ENCODE peak calls at places on chromosomes 12 and 14, in five cellular contexts. One of them, this sample, is unnamed. For H3K27me3, the result is how much of the 10 kb centered on the place peaks cover.

GRCh38 chr14:50363734-50364113 is 33.0 kb downstream of the CDKL1 start:
- DNase-seq in AG04450: no peak
- DNase-seq in CD8-positive, alpha-beta T cell: peak
- DNase-seq in heart right ventricle: no peak
- DNase-seq in testis: no peak
- DNase-seq in this sample: peak

GRCh38 chr12:79021021-79021420 is 156.4 kb downstream of the SYT1 start:
- DNase-seq in CD8-positive, alpha-beta T cell: no peak
- DNase-seq in testis: no peak
- DNase-seq in heart right ventricle: no peak
- DNase-seq in AG04450: no peak
- DNase-seq in this sample: no peak

GRCh38 chr12:69385038-69385437 is 25.5 kb downstream of the YEATS4 start:
- DNase-seq in heart right ventricle: no peak
- DNase-seq in AG04450: no peak
- DNase-seq in CD8-positive, alpha-beta T cell: no peak
- DNase-seq in testis: no peak
- DNase-seq in this sample: no peak

GRCh38 chr14:81385824-81386223 is 14.3 kb downstream of the STON2 start:
- DNase-seq in CD8-positive, alpha-beta T cell: no peak
- DNase-seq in AG04450: no peak
- DNase-seq in testis: no peak
- DNase-seq in heart right ventricle: no peak
- DNase-seq in this sample: no peak

GRCh38 chr14:91893659-91894058 is 26.3 kb upstream of the TC2N start:
- DNase-seq in heart right ventricle: no peak
- DNase-seq in CD8-positive, alpha-beta T cell: no peak
- DNase-seq in testis: no peak
- DNase-seq in AG04450: no peak
- DNase-seq in this sample: no peak

GRCh38 chr14:85301506-85301905 is 228.4 kb upstream of the FLRT2 start:
- DNase-seq in heart right ventricle: no peak
- DNase-seq in AG04450: no peak
- DNase-seq in CD8-positive, alpha-beta T cell: no peak
- DNase-seq in testis: no peak
- DNase-seq in this sample: no peak

GRCh38 chr14:92481811-92482559 is 31.6 kb upstream of the RIN3 start:
- DNase-seq in CD8-positive, alpha-beta T cell: no peak
- DNase-seq in heart right ventricle: no peak
- DNase-seq in AG04450: no peak
- DNase-seq in testis: peak
- DNase-seq in this sample: no peak

GRCh38 chr12:67647547-67648305 is 819 bp upstream of the DYRK2 start:
- DNase-seq in heart right ventricle: peak
- DNase-seq in testis: peak
- DNase-seq in CD8-positive, alpha-beta T cell: no peak
- DNase-seq in AG04450: peak
- DNase-seq in this sample: peak

GRCh38 chr12:148676-149416 is 65.1 kb downstream of the SLC6A12 start:
- DNase-seq in heart right ventricle: no peak
- DNase-seq in testis: no peak
- DNase-seq in AG04450: no peak
- DNase-seq in CD8-positive, alpha-beta T cell: no peak
- DNase-seq in this sample: no peak

GRCh38 chr12:23684121-23684520 is 265.3 kb downstream of the SOX5 start:
- DNase-seq in testis: no peak
- DNase-seq in AG04450: no peak
- DNase-seq in CD8-positive, alpha-beta T cell: no peak
- DNase-seq in heart right ventricle: no peak
- DNase-seq in this sample: no peak

GRCh38 chr14:29265852-29266251 is 499.3 kb downstream of the FOXG1 start:
- DNase-seq in AG04450: no peak
- DNase-seq in CD8-positive, alpha-beta T cell: no peak
- DNase-seq in testis: no peak
- DNase-seq in heart right ventricle: no peak
- DNase-seq in this sample: no peak

GRCh38 chr12:125157177-125157576 is 91.9 kb downstream of the AACS start:
- DNase-seq in heart right ventricle: no peak
- DNase-seq in testis: no peak
- DNase-seq in AG04450: no peak
- DNase-seq in CD8-positive, alpha-beta T cell: no peak
- DNase-seq in this sample: no peak

GRCh38 chr14:66005899-66006434 is 480.2 kb upstream of the CCDC196 start:
- DNase-seq in AG04450: no peak
- DNase-seq in heart right ventricle: no peak
- DNase-seq in testis: no peak
- DNase-seq in CD8-positive, alpha-beta T cell: no peak
- DNase-seq in this sample: no peak

GRCh38 chr14:30994681-30995620 is 30.5 kb upstream of the AP4S1 start:
- DNase-seq in AG04450: no peak
- DNase-seq in CD8-positive, alpha-beta T cell: no peak
- DNase-seq in testis: no peak
- DNase-seq in heart right ventricle: no peak
- DNase-seq in this sample: no peak

GRCh38 chr12:56836317-56836716 is 73.2 kb downstream of the HSD17B6 start:
- DNase-seq in heart right ventricle: no peak
- DNase-seq in CD8-positive, alpha-beta T cell: no peak
- DNase-seq in AG04450: no peak
- DNase-seq in testis: no peak
- DNase-seq in this sample: no peak

GRCh38 chr12:104479141-104479662 is 22.5 kb downstream of the CHST11 start:
- DNase-seq in testis: no peak
- DNase-seq in AG04450: no peak
- DNase-seq in CD8-positive, alpha-beta T cell: no peak
- DNase-seq in heart right ventricle: no peak
- DNase-seq in this sample: no peak

GRCh38 chr14:90757452-90757851 is 58.8 kb downstream of the TTC7B start:
- DNase-seq in testis: no peak
- DNase-seq in CD8-positive, alpha-beta T cell: no peak
- DNase-seq in AG04450: no peak
- DNase-seq in heart right ventricle: no peak
- DNase-seq in this sample: no peak

GRCh38 chr12:89181271-89181920 is 170.9 kb downstream of the DUSP6 start:
- DNase-seq in CD8-positive, alpha-beta T cell: no peak
- DNase-seq in testis: no peak
- DNase-seq in heart right ventricle: no peak
- DNase-seq in AG04450: peak
- DNase-seq in this sample: no peak

GRCh38 chr12:34398706-34399630 is 376.7 kb downstream of the ALG10 start:
- DNase-seq in testis: peak
- DNase-seq in CD8-positive, alpha-beta T cell: peak
- DNase-seq in heart right ventricle: peak
- DNase-seq in AG04450: no peak
- DNase-seq in this sample: no peak

GRCh38 chr12:22271036-22271435 is 63.5 kb downstream of the ST8SIA1 start:
- DNase-seq in AG04450: peak
- DNase-seq in CD8-positive, alpha-beta T cell: no peak
- DNase-seq in testis: no peak
- DNase-seq in heart right ventricle: no peak
- DNase-seq in this sample: no peak

GRCh38 chr12:57893460-57894353 is 47.2 kb upstream of the CTDSP2 start:
- DNase-seq in heart right ventricle: peak
- DNase-seq in CD8-positive, alpha-beta T cell: no peak
- DNase-seq in testis: peak
- DNase-seq in AG04450: peak
- DNase-seq in this sample: no peak

GRCh38 chr12:121911824-121912585 is 6.4 kb upstream of the CFAP251 start:
- DNase-seq in AG04450: no peak
- DNase-seq in heart right ventricle: no peak
- DNase-seq in testis: no peak
- DNase-seq in CD8-positive, alpha-beta T cell: no peak
- DNase-seq in this sample: no peak

GRCh38 chr12:64780531-64781373 is 21.5 kb upstream of the GNS start:
- DNase-seq in AG04450: no peak
- DNase-seq in heart right ventricle: peak
- DNase-seq in testis: peak
- DNase-seq in CD8-positive, alpha-beta T cell: peak
- DNase-seq in this sample: peak

GRCh38 chr12:132554857-132555630 is 55.3 kb downstream of the LRCOL1 start:
- DNase-seq in heart right ventricle: no peak
- DNase-seq in testis: no peak
- DNase-seq in AG04450: no peak
- DNase-seq in CD8-positive, alpha-beta T cell: no peak
- DNase-seq in this sample: peak

GRCh38 chr14:58072288-58073071 is 79.5 kb downstream of the ARMH4 start:
- DNase-seq in CD8-positive, alpha-beta T cell: no peak
- DNase-seq in AG04450: peak
- DNase-seq in testis: peak
- DNase-seq in heart right ventricle: no peak
- DNase-seq in this sample: peak

GRCh38 chr12:96489392-96490056 is at the start of gene CFAP54:
- DNase-seq in testis: peak
- DNase-seq in AG04450: peak
- DNase-seq in CD8-positive, alpha-beta T cell: peak
- DNase-seq in heart right ventricle: peak
- DNase-seq in this sample: peak

GRCh38 chr14:49879683-49880204 is 13.1 kb upstream of the ARF6 start:
- DNase-seq in CD8-positive, alpha-beta T cell: peak
- DNase-seq in AG04450: no peak
- DNase-seq in testis: peak
- DNase-seq in heart right ventricle: no peak
- DNase-seq in this sample: peak

GRCh38 chr12:14840616-14841015 is 2.7 kb downstream of the ART4 start:
- DNase-seq in heart right ventricle: no peak
- DNase-seq in testis: no peak
- DNase-seq in AG04450: no peak
- DNase-seq in CD8-positive, alpha-beta T cell: no peak
- DNase-seq in this sample: no peak

GRCh38 chr14:65361920-65362319 is 50.6 kb upstream of the FUT8 start:
- DNase-seq in CD8-positive, alpha-beta T cell: no peak
- DNase-seq in AG04450: peak
- DNase-seq in heart right ventricle: no peak
- DNase-seq in testis: peak
- DNase-seq in this sample: no peak

GRCh38 chr12:121578230-121579189 is 2.3 kb downstream of the KDM2B start:
- DNase-seq in CD8-positive, alpha-beta T cell: peak
- DNase-seq in AG04450: no peak
- DNase-seq in testis: no peak
- DNase-seq in heart right ventricle: peak
- DNase-seq in this sample: peak

GRCh38 chr12:97048421-97049035 is 141.5 kb downstream of the NEDD1 start:
- DNase-seq in CD8-positive, alpha-beta T cell: no peak
- DNase-seq in AG04450: no peak
- DNase-seq in heart right ventricle: no peak
- DNase-seq in testis: no peak
- DNase-seq in this sample: no peak

GRCh38 chr12:39372204-39372925 is 70.6 kb downstream of the KIF21A start:
- DNase-seq in heart right ventricle: no peak
- DNase-seq in AG04450: no peak
- DNase-seq in CD8-positive, alpha-beta T cell: no peak
- DNase-seq in testis: no peak
- DNase-seq in this sample: no peak

DNA sequence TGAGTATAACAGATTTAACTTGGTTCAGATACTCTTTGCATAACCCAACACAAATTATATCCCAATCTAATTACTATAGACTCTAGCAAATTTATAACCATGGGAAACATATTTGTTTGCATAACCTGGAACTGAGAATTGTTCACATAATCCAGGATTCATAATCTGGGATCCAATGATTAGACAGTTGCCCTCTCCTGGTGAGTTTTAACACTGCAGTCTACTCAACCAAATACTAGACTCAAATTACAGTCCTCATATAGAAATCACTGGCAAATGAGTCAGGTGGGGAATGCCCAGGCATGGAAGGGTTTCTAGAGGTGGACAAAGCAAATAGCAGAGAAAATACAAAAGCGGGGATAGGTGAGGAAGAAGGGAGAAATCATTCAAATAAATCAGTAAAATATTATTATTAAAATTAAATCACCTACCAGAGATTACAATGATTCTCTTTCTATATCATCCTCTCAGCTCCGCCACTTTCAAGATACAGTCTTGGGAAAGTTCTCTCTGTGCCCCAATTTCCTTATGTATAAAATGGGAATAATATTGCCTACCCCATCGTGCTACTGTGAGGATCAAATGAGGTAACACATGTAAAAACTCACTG is 9.4 kb downstream of the GCH1 start:
- DNase-seq in testis: peak
- DNase-seq in heart right ventricle: no peak
- DNase-seq in CD8-positive, alpha-beta T cell: no peak
- DNase-seq in AG04450: peak
- DNase-seq in this sample: peak
- H3K27me3 ChIP-seq in testis: under half
- H3K27me3 ChIP-seq in heart right ventricle: under half
- H3K27me3 ChIP-seq in CD8-positive, alpha-beta T cell: under half
- H3K27me3 ChIP-seq in AG04450: under half
- H3K27me3 ChIP-seq in this sample: under half

DNA sequence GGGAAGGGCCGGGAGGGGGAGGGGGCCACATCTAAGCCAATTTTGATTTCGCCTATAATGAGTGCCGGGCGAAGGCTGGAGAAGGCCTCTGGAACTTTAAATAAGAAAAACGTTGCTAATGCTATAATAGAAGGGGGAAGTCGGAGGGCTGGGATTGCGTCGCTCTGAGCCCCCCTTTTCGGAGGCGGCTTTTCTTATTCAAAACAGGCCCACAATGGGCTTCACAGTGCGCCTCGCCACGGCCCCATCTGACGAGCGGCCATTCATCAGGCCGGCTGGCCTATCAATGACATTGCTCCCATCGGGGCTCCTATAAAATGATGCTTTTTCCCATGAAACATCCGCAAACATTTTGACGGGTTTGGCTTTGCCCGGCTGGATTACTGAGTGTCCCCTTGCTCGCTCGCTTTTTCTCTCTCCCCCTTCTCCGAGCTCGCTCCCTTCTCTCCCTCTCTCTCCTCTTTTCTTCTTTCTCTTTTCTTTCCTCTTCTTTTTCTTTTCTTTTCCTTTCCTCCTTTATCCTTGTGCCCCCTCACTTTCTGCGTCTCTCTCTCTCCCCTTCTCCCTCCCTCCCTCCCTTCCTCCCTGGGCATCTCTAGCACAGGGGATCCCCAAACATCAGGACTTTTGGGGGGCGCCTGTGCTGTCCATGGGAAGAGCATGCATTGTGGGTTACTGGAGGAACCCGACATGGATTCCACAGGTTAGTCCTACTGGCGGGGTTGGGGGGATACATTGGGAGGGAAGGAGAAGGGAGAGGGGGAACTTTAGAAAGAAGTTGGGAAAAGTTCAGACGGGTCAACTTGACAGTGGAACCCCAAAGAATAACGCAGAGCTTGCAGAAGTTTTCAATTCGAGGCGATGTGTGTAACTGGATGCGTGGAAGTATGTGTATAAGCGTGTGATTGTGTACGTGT is at the start of gene RFX4:
- DNase-seq in testis: no peak
- DNase-seq in CD8-positive, alpha-beta T cell: no peak
- DNase-seq in heart right ventricle: no peak
- DNase-seq in AG04450: no peak
- DNase-seq in this sample: no peak
- H3K27me3 ChIP-seq in testis: under half
- H3K27me3 ChIP-seq in CD8-positive, alpha-beta T cell: under half
- H3K27me3 ChIP-seq in heart right ventricle: half or more
- H3K27me3 ChIP-seq in AG04450: half or more
- H3K27me3 ChIP-seq in this sample: under half

GRCh38 chr12:1551496-1551895 is 42.9 kb downstream of the FBXL14 start:
- DNase-seq in AG04450: no peak
- DNase-seq in heart right ventricle: no peak
- DNase-seq in testis: no peak
- DNase-seq in CD8-positive, alpha-beta T cell: no peak
- DNase-seq in this sample: no peak
- H3K27me3 ChIP-seq in AG04450: under half
- H3K27me3 ChIP-seq in heart right ventricle: under half
- H3K27me3 ChIP-seq in testis: under half
- H3K27me3 ChIP-seq in CD8-positive, alpha-beta T cell: under half
- H3K27me3 ChIP-seq in this sample: under half

GRCh38 chr12:52792185-52793029 is 3.5 kb downstream of the KRT3 start:
- DNase-seq in CD8-positive, alpha-beta T cell: no peak
- DNase-seq in testis: no peak
- DNase-seq in heart right ventricle: no peak
- DNase-seq in AG04450: no peak
- DNase-seq in this sample: no peak
- H3K27me3 ChIP-seq in CD8-positive, alpha-beta T cell: under half
- H3K27me3 ChIP-seq in testis: under half
- H3K27me3 ChIP-seq in heart right ventricle: under half
- H3K27me3 ChIP-seq in AG04450: under half
- H3K27me3 ChIP-seq in this sample: under half